ENCODE peak calls at places on chromosomes 16 and 17, in ten cellular contexts. F, J, O, K, I, Z, A, Q, W and N are unnamed samples.
A peak's percentile ranks its signal among the peaks of the same experiment; 100 is the strongest.

GRCh38 chr16:13733561-13733960 is 186.4 kb upstream of the ERCC4 start:
- DNase-seq in F (no peak), J (no peak), O (no peak), K (no peak), I (no peak), Z (no peak), A (no peak), Q (no peak), W (no peak), N (no peak)

GRCh38 chr16:57016831-57017230 is 27.5 kb downstream of the NLRC5 start:
- DNase-seq in F (no peak), J (no peak), O (no peak), K (no peak), I (no peak), Z (no peak), A (no peak), Q (no peak), W (no peak), N (no peak)

GRCh38 chr16:27547134-27547533 is 2.6 kb downstream of the GTF3C1 start:
- DNase-seq in F (peak; percentile 86), J (no peak), O (no peak), K (no peak), I (no peak), Z (peak; percentile 73), A (no peak), Q (no peak), W (no peak), N (peak; percentile 9)

GRCh38 chr17:73430848-73431247 is 119.0 kb upstream of the CDC42EP4 start:
- DNase-seq in F (peak; percentile 29), J (no peak), O (peak; percentile 65), K (peak; percentile 85), I (no peak), Z (peak; percentile 32), A (no peak), Q (peak; percentile 39), W (no peak), N (no peak)

GRCh38 chr17:27793168-27793905 is 7.0 kb downstream of the NOS2 start:
- DNase-seq in F (peak; percentile 34), J (no peak), O (peak; percentile 17), K (no peak), I (no peak), Z (peak; percentile 72), A (no peak), Q (peak; percentile 47), W (peak; percentile 83), N (peak; percentile 10)

GRCh38 chr16:78211200-78211599 is 111.7 kb downstream of the WWOX start:
- DNase-seq in F (no peak), J (no peak), O (no peak), K (no peak), I (no peak), Z (no peak), A (no peak), Q (no peak), W (no peak), N (no peak)

GRCh38 chr16:56774009-56774408 is 44.1 kb downstream of the NUP93 start:
- DNase-seq in F (no peak), J (no peak), O (no peak), K (no peak), I (no peak), Z (no peak), A (no peak), Q (no peak), W (no peak), N (no peak)

GRCh38 chr17:82281502-82282238 is 8.2 kb upstream of the CSNK1D start:
- DNase-seq in F (no peak), J (no peak), O (no peak), K (no peak), I (no peak), Z (no peak), A (peak; percentile 30), Q (no peak), W (no peak), N (no peak)

GRCh38 chr17:33725675-33726271 is 432.7 kb upstream of the ASIC2 start:
- DNase-seq in F (peak; percentile 37), J (no peak), O (peak; percentile 7), K (peak; percentile 15), I (no peak), Z (peak; percentile 68), A (no peak), Q (peak; percentile 20), W (peak; percentile 94), N (peak; percentile 67)

GRCh38 chr17:49108318-49108717 is 24.3 kb upstream of the B4GALNT2 start:
- DNase-seq in F (peak; percentile 64), J (no peak), O (peak; percentile 54), K (peak; percentile 47), I (no peak), Z (no peak), A (no peak), Q (no peak), W (peak; percentile 66), N (no peak)

GRCh38 chr17:37361543-37361942 is 14.2 kb upstream of the C17orf78 start:
- DNase-seq in F (no peak), J (no peak), O (peak; percentile 13), K (no peak), I (no peak), Z (peak; percentile 19), A (no peak), Q (no peak), W (no peak), N (no peak)

GRCh38 chr17:31550389-31551056 is 159.0 kb downstream of the RAB11FIP4 start:
- DNase-seq in F (peak; percentile 41), J (peak; percentile 12), O (peak; percentile 51), K (no peak), I (no peak), Z (no peak), A (no peak), Q (no peak), W (no peak), N (no peak)

GRCh38 chr17:7021993-7022778 is 664 bp upstream of the BCL6B start:
- DNase-seq in F (peak; percentile 79), J (peak; percentile 67), O (peak; percentile 70), K (peak; percentile 43), I (peak; percentile 65), Z (peak; percentile 86), A (no peak), Q (peak; percentile 77), W (peak; percentile 97), N (peak; percentile 70)

GRCh38 chr16:27430923-27431484 is 29.0 kb downstream of the IL21R start:
- DNase-seq in F (peak; percentile 26), J (no peak), O (no peak), K (no peak), I (no peak), Z (no peak), A (no peak), Q (no peak), W (no peak), N (no peak)

GRCh38 chr16:26642047-26642664 is 424.6 kb upstream of the C16orf82 start:
- DNase-seq in F (no peak), J (no peak), O (no peak), K (no peak), I (no peak), Z (peak; percentile 23), A (no peak), Q (no peak), W (no peak), N (no peak)

GRCh38 chr16:75264999-75265910 is 13.8 kb upstream of the BCAR1 start:
- DNase-seq in F (no peak), J (no peak), O (no peak), K (no peak), I (no peak), Z (peak; percentile 65), A (no peak), Q (no peak), W (peak; percentile 73), N (peak; percentile 58)

GRCh38 chr17:48641541-48642058 is 15.4 kb upstream of the HOXB9 start:
- DNase-seq in F (no peak), J (no peak), O (no peak), K (no peak), I (no peak), Z (peak; percentile 52), A (no peak), Q (no peak), W (peak; percentile 78), N (no peak)

GRCh38 chr16:19809121-19809635 is 75.5 kb downstream of the GPRC5B start:
- DNase-seq in F (peak; percentile 20), J (no peak), O (no peak), K (no peak), I (no peak), Z (no peak), A (no peak), Q (no peak), W (no peak), N (no peak)

GRCh38 chr17:67129283-67129682 is 84.9 kb downstream of the CACNG1 start:
- DNase-seq in F (no peak), J (no peak), O (no peak), K (no peak), I (no peak), Z (no peak), A (no peak), Q (no peak), W (no peak), N (no peak)

GRCh38 chr17:60577147-60577925 is 22.7 kb upstream of the PPM1D start:
- DNase-seq in F (peak; percentile 75), J (no peak), O (peak; percentile 63), K (no peak), I (no peak), Z (peak; percentile 33), A (peak; percentile 30), Q (no peak), W (peak; percentile 65), N (no peak)

GRCh38 chr17:75591722-75592302 is 4.2 kb downstream of the MYO15B start:
- DNase-seq in F (no peak), J (no peak), O (no peak), K (no peak), I (no peak), Z (no peak), A (no peak), Q (no peak), W (peak; percentile 58), N (no peak)

GRCh38 chr16:3980311-3981111 is 100.0 kb upstream of the CREBBP start:
- DNase-seq in F (peak; percentile 74), J (no peak), O (no peak), K (no peak), I (no peak), Z (peak; percentile 52), A (no peak), Q (no peak), W (no peak), N (no peak)